ENCODE peak calls at places on chromosomes 11 and 22, in five cellular contexts. R is hepatocyte, X is SK-N-SH, K is HCT116, Q is MM.1S. P is an unnamed sample.

GRCh38 chr11:26944866-26945664 is 48.8 kb upstream of the FIBIN start:
- DNase-seq in R (no peak), K (no peak), X (no peak), Q (no peak), P (no peak)

GRCh38 chr11:66100272-66101037 is 30.4 kb downstream of the PACS1 start:
- DNase-seq in K (no peak), X (peak; percentile 32), R (no peak), Q (no peak), P (no peak)

GRCh38 chr11:133360860-133361688 is 171.2 kb downstream of the OPCML start:
- DNase-seq in R (no peak), K (no peak), X (no peak), Q (no peak), P (no peak)

GRCh38 chr11:10460611-10461275 is 5.7 kb downstream of the AMPD3 start:
- DNase-seq in X (no peak), R (no peak), K (no peak), Q (no peak), P (no peak)

GRCh38 chr11:104873252-104873651 is 25.0 kb downstream of the CASP12 start:
- DNase-seq in K (no peak), R (no peak), Q (no peak), X (no peak), P (no peak)

GRCh38 chr11:89184021-89184420 is 6.3 kb downstream of the TYR start:
- DNase-seq in X (no peak), Q (no peak), K (no peak), R (no peak), P (peak; percentile 26)

GRCh38 chr11:32616903-32617302 is 33.3 kb downstream of the EIF3M start:
- DNase-seq in X (no peak), K (no peak), Q (no peak), R (no peak), P (no peak)

GRCh38 chr22:35451602-35452001 is 51.7 kb downstream of the MCM5 start:
- DNase-seq in X (no peak), Q (no peak), R (no peak), K (no peak), P (no peak)

GRCh38 chr22:49752598-49753091 is 75.0 kb downstream of the BRD1 start:
- DNase-seq in R (no peak), Q (no peak), K (no peak), X (peak; percentile 56), P (no peak)

GRCh38 chr22:20247010-20247505 is 21.1 kb downstream of the RTN4R start:
- DNase-seq in X (no peak), Q (no peak), R (no peak), K (no peak), P (no peak)

GRCh38 chr11:119427279-119427678 is 4.3 kb upstream of the THY1 start:
- DNase-seq in R (no peak), Q (no peak), X (no peak), K (no peak), P (no peak)

GRCh38 chr11:19805827-19806226 is 93.2 kb downstream of the NAV2 start:
- DNase-seq in Q (no peak), R (no peak), X (no peak), K (no peak), P (no peak)

GRCh38 chr22:45083659-45084305 is 74.0 kb upstream of the PHF21B start:
- DNase-seq in X (no peak), R (no peak), Q (no peak), K (no peak), P (peak; percentile 76)

DNA sequence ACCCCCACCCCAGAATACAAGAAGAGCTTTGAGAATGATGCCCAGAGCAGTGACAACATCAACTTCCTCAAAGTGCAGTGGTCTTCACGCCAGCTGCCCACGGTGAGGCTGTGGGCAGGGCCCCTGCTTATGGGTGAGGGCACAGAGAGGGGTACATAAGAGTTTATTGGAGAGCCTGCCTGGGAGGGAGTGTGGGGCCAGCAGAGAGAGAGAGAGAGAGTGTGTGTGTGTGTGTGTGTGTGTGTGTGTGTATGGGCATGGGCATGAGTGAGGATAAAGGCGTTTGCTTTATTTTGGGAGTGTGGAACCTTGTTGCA is 9.5 kb downstream of the PHOX2A start:
- DNase-seq in R (no peak), Q (no peak), K (no peak), X (no peak), P (no peak)
- TF ChIP-seq EZH2phosphoT487 in R (no peak), Q (no peak), K (no peak), X (no peak), P (no peak)

DNA sequence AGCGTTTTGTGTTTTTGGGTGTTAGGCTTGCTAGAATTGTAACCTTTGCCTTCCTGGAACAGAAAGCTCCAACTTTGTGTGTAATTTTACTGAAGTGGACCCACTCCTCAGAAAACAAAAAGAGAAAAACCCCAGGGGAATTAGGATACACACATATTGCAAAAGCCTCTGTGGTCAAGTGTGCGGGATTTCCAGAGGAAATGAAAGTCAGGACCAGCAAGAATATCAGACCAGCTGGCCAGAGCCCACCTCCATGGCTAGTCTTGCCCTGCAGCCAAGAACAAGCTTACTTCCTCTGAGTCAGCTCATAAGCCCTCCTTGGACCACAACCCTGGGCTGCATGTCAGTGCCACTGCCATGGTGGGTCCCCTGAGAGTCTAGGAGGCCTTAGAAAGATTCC is 37.0 kb upstream of the FTH1 start:
- DNase-seq in R (no peak), X (no peak), K (no peak), Q (no peak), P (peak; percentile 38)
- H3K4me2 ChIP-seq in R (no peak overlapping the region), X (no peak overlapping the region), K (no peak overlapping the region), Q (no peak overlapping the region), P (no peak overlapping the region)

DNA sequence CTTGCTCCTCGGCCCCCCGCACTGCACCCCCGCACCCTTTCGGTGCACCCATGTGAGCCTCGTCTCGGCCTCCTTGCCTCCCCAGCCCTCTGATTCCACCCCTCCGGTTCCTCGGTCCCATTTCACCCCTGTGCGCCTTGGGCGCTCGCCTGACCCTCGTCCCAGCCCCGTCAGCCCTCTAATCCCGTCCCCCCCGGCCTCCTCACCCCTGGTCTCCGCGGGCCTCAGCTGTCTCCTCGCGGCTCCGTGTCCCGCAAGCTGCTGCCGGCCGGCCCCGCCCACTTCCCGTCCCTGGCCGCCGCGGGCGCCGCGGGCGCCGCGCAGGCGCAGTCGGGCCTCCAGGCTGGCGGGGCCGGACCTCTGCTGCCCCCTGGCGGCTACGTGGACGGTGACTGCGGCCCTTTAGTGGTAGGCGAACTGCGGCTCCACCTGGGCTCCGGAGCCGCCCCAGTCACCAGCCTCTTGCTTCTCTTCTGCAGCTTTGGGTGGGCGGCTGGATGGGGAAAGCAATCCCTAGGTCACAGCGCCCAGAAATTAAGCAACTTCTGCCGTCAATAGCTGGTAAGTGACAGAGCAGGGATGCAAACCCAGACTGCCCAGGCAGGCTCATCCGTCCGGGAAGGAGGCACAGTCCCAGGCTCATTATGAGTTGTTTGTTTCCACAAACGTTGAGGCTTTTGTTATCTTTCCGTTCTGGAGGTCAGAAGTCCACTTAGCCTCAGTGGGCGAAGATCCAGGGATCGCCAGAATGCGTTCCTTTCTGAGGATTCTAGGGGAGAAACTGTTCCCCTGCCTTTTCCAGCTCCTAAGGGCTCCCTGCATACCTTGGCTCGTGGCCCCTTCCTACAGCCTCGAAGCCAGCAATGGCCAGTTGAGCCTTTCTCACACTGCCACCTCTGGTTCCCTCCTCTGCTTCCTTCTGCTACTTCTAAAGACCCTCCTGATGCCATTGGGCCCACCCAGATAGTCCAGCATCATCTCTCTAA is at the start of gene PPM1F:
- DNase-seq in K (no peak), X (peak; percentile 99), R (peak; percentile 95), Q (peak; percentile 85), P (peak; percentile 76)
- TF ChIP-seq EZH2phosphoT487 in K (no peak), X (no peak), R (no peak), Q (no peak), P (no peak)

GRCh38 chr11:128784059-128784804 is 82.9 kb downstream of the KCNJ1 start:
- DNase-seq in K (no peak), X (no peak), R (no peak), Q (no peak), P (no peak)

GRCh38 chr11:128790200-128790599 is 76.9 kb downstream of the KCNJ1 start:
- DNase-seq in X (no peak), R (peak; percentile 64), K (no peak), Q (no peak), P (peak; percentile 32)

GRCh38 chr11:128786507-128786906 is 80.6 kb downstream of the KCNJ1 start:
- DNase-seq in Q (no peak), R (no peak), K (no peak), X (no peak), P (no peak)

DNA sequence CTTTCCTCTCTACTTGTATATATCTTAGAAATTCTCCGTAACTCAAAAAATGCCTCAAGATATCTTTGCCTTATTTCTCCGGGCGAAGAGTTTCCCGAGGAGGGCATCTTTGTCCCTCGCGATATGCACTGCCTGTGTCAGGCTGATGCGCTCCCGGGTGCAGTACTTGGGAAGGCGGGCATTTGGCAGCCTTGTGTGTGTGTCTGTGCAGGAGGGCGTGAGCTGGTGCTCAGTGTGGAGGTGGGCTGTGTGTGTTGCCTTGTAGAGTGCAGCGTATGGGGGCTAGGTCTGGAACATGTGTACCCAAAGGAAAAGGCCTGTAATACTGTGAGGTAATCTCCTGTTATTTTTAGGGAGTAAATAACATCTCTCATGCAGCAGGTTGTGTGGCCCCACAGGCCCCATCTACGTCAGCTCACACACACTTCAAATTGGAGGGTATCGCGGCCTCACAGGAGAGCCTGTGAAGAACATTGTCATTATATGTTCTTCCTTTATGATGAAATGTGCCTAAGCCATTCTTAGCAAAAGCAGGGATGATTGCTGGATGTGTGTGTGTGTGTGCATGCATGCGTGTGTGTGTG is 77.5 kb downstream of the KCNJ1 start:
- DNase-seq in Q (no peak), X (no peak), R (no peak), K (no peak), P (no peak)
- H3K4me2 ChIP-seq in Q (no peak overlapping the region), X (peak overlapping the region; percentile 39), R (peak overlapping the region; percentile 56), K (no peak overlapping the region), P (no peak overlapping the region)

P was measured in PC-3.